ENCODE peak calls at places on chromosome 5, in seven cellular contexts. F is activated naive CD4-positive, alpha-beta T cell treated with anti-CD3 and anti-CD28 coated beads, Interleukin-2, amount 50 U/mL, for 72 hours; K is putamen; U is midbrain; X is HTR-8/SVneo; A is suprapubic skin; O is NCI-H460. D is an unnamed sample.

GRCh38 chr5:27458318-27458717 is 419.9 kb upstream of the CDH9 start:
- DNase-seq in F (no peak), K (no peak), U (no peak), X (no peak), A (no peak), O (no peak), D (no peak)

GRCh38 chr5:146007270-146007669 is 70.9 kb downstream of the SH3RF2 start:
- DNase-seq in F (no peak), K (no peak), U (no peak), X (peak), A (no peak), O (peak), D (no peak)

GRCh38 chr5:10479226-10479721 is 37.6 kb downstream of the ROPN1L start:
- DNase-seq in F (no peak), K (no peak), U (no peak), X (peak), A (no peak), O (peak), D (no peak)

GRCh38 chr5:166961938-166962337 is 1329.5 kb upstream of the WWC1 start:
- DNase-seq in F (no peak), K (no peak), U (no peak), X (no peak), A (no peak), O (no peak), D (no peak)

GRCh38 chr5:9362600-9362999 is 183.3 kb downstream of the SEMA5A start:
- DNase-seq in F (no peak), K (no peak), U (no peak), X (no peak), A (no peak), O (no peak), D (no peak)

GRCh38 chr5:154618696-154619095 is 136.5 kb upstream of the LARP1 start:
- DNase-seq in F (no peak), K (no peak), U (no peak), X (no peak), A (no peak), O (no peak), D (no peak)

GRCh38 chr5:59829389-59829788 is 64.1 kb downstream of the PDE4D start:
- DNase-seq in F (no peak), K (no peak), U (no peak), X (peak), A (no peak), O (no peak), D (no peak)

GRCh38 chr5:102295534-102296228 is 403 bp downstream of the SLCO4C1 start:
- DNase-seq in F (no peak), K (no peak), U (no peak), X (no peak), A (no peak), O (no peak), D (no peak)

GRCh38 chr5:19795218-19795617 is 192.8 kb downstream of the CDH18 start:
- DNase-seq in F (no peak), K (no peak), U (no peak), X (peak), A (no peak), O (peak), D (no peak)

GRCh38 chr5:181190711-181191525 is 14.1 kb downstream of the TRIM7 start:
- DNase-seq in F (no peak), K (no peak), U (no peak), X (no peak), A (peak), O (no peak), D (peak)

GRCh38 chr5:142783601-142784291 is 13.6 kb downstream of the ARHGAP26 start:
- DNase-seq in F (peak), K (no peak), U (peak), X (no peak), A (no peak), O (no peak), D (peak)

GRCh38 chr5:179534431-179534830 is 15.9 kb upstream of the RUFY1 start:
- DNase-seq in F (no peak), K (no peak), U (no peak), X (no peak), A (no peak), O (no peak), D (no peak)